ENCODE peak calls at places on chromosomes 1 and 21, in seven cellular contexts. Q is stimulated activated naive CD8-positive, alpha-beta T cell treated with anti-CD3 and anti-CD28 coated beads, Interleukin-15, amount 100 ng/mL, for 72 hours; M is AG10803; K is IMR-90; P is progenitor cell of endocrine pancreas; U is fibroblast of the conjunctiva; E is HEK293T. D is an unnamed sample.

GRCh38 chr1:231493421-231494185 is 34.9 kb upstream of the TSNAX start:
- DNase-seq in K (peak; percentile 45), E (no peak), P (no peak), Q (no peak), U (no peak), M (peak; percentile 13), D (peak; percentile 13)

GRCh38 chr1:49356594-49356993 is 579.9 kb upstream of the BEND5 start:
- DNase-seq in M (no peak), K (no peak), Q (no peak), P (no peak), E (no peak), U (no peak), D (no peak)

GRCh38 chr21:42860345-42860744 is 19.0 kb downstream of the WDR4 start:
- DNase-seq in P (no peak), E (no peak), Q (no peak), M (no peak), K (no peak), U (no peak), D (no peak)

GRCh38 chr1:116498789-116499628 is 71.8 kb downstream of the CD58 start:
- DNase-seq in P (peak; percentile 61), Q (peak; percentile 51), M (peak; percentile 67), K (peak; percentile 61), U (peak; percentile 56), E (peak; percentile 89), D (no peak)

GRCh38 chr1:25898223-25899015 is 7.8 kb downstream of the STMN1 start:
- DNase-seq in K (no peak), E (no peak), M (no peak), U (no peak), P (no peak), Q (no peak), D (no peak)

GRCh38 chr1:104018922-104019674 is 269.4 kb downstream of the AMY1C start:
- DNase-seq in Q (no peak), U (no peak), E (no peak), P (no peak), K (no peak), M (no peak), D (no peak)

GRCh38 chr1:171610385-171610784 is 11.7 kb upstream of the MYOCOS start:
- DNase-seq in K (peak; percentile 37), M (peak; percentile 54), U (no peak), E (no peak), P (no peak), Q (no peak), D (no peak)

GRCh38 chr1:160656737-160657476 is 10.1 kb upstream of the SLAMF1 start:
- DNase-seq in P (no peak), M (no peak), U (no peak), E (no peak), Q (no peak), K (no peak), D (no peak)

D was measured in pulmonary artery endothelial cell.